ENCODE peak calls at places on chromosome 16, in ten cellular contexts. I, P, X, N, J, K, U, W, Y and B are unnamed samples.

GRCh38 chr16:1221628-1222552 is 3.2 kb downstream of the TPSG1 start:
- DNase-seq in W (no peak), P (no peak), N (no peak), X (no peak), J (no peak), I (no peak), Y (no peak), K (no peak), U (no peak), B (no peak)

GRCh38 chr16:69057400-69058378 is 47.8 kb upstream of the HAS3 start:
- DNase-seq in Y (peak), X (no peak), J (no peak), N (peak), U (peak), I (peak), P (peak), K (no peak), W (no peak), B (peak)

GRCh38 chr16:72355561-72355960 is 183.6 kb upstream of the PMFBP1 start:
- DNase-seq in I (no peak), U (no peak), K (no peak), W (no peak), J (no peak), X (no peak), Y (no peak), N (peak), P (no peak), B (no peak)

GRCh38 chr16:54636221-54636793 is 294.4 kb upstream of the IRX5 start:
- DNase-seq in X (no peak), W (no peak), N (no peak), U (no peak), K (no peak), J (no peak), P (no peak), Y (no peak), I (no peak), B (no peak)

GRCh38 chr16:49622421-49623402 is 233.2 kb downstream of the ZNF423 start:
- DNase-seq in J (no peak), K (no peak), W (peak), I (no peak), Y (no peak), P (no peak), N (no peak), U (no peak), X (no peak), B (no peak)

GRCh38 chr16:49369638-49370219 is 3.9 kb upstream of the C16orf78 start:
- DNase-seq in W (no peak), N (no peak), X (no peak), Y (no peak), K (no peak), J (no peak), P (no peak), I (no peak), U (no peak), B (no peak)

GRCh38 chr16:50718761-50719400 is 23.0 kb upstream of the CYLD start:
- DNase-seq in N (no peak), U (no peak), W (no peak), K (no peak), X (no peak), J (no peak), Y (no peak), P (no peak), I (no peak), B (no peak)

GRCh38 chr16:49811630-49812334 is 44.1 kb downstream of the ZNF423 start:
- DNase-seq in J (no peak), X (no peak), K (no peak), U (no peak), I (no peak), N (no peak), P (no peak), W (no peak), Y (no peak), B (no peak)

GRCh38 chr16:88387941-88388627 is 5.3 kb downstream of the ZNF469 start:
- DNase-seq in J (no peak), X (no peak), P (no peak), U (no peak), I (no peak), W (no peak), K (no peak), N (peak), Y (no peak), B (no peak)

GRCh38 chr16:50861926-50862325 is 120.0 kb downstream of the CYLD start:
- DNase-seq in I (no peak), Y (no peak), X (no peak), J (no peak), W (no peak), N (peak), P (no peak), U (peak), K (no peak), B (peak)

GRCh38 chr16:69724981-69725479 is 1.3 kb downstream of the NQO1 start:
- DNase-seq in W (no peak), Y (peak), N (no peak), K (no peak), I (no peak), P (no peak), X (no peak), J (no peak), U (no peak), B (no peak)

GRCh38 chr16:49940464-49941224 is 84.4 kb upstream of the CNEP1R1 start:
- DNase-seq in I (no peak), U (no peak), N (no peak), K (no peak), P (no peak), X (no peak), Y (no peak), J (no peak), W (no peak), B (no peak)

GRCh38 chr16:1938910-1939309 is 4.1 kb downstream of the MSRB1 start:
- DNase-seq in U (no peak), I (no peak), W (no peak), K (no peak), P (no peak), Y (no peak), X (no peak), N (no peak), J (no peak), B (no peak)

GRCh38 chr16:80347002-80347401 is 193.8 kb upstream of the DYNLRB2 start:
- DNase-seq in I (no peak), N (no peak), U (no peak), J (no peak), W (no peak), P (no peak), Y (no peak), X (no peak), K (no peak), B (no peak)

GRCh38 chr16:79662122-79662521 is 61.6 kb upstream of the MAF start:
- DNase-seq in U (no peak), W (no peak), P (no peak), J (no peak), Y (no peak), X (no peak), N (no peak), I (no peak), K (no peak), B (no peak)

GRCh38 chr16:13866073-13866472 is 53.9 kb upstream of the ERCC4 start:
- DNase-seq in I (peak), J (peak), K (peak), Y (peak), W (peak), N (peak), X (peak), P (peak), U (peak), B (peak)

GRCh38 chr16:48008011-48008410 is 147.8 kb downstream of the ABCC12 start:
- DNase-seq in N (no peak), X (no peak), K (no peak), P (no peak), Y (no peak), U (no peak), I (no peak), J (no peak), W (no peak), B (no peak)

GRCh38 chr16:2477327-2477726 is 2.4 kb downstream of the TBC1D24 start:
- DNase-seq in K (no peak), Y (no peak), P (no peak), N (no peak), W (no peak), U (no peak), I (no peak), X (no peak), J (no peak), B (no peak)

GRCh38 chr16:3119286-3119685 is 6.9 kb downstream of the ZNF205 start:
- DNase-seq in W (no peak), K (no peak), Y (no peak), U (no peak), I (no peak), X (no peak), N (no peak), J (no peak), P (no peak), B (no peak)

GRCh38 chr16:65281636-65282035 is 159.8 kb upstream of the CDH11 start:
- DNase-seq in J (no peak), I (no peak), Y (no peak), N (no peak), X (no peak), P (no peak), K (no peak), W (no peak), U (no peak), B (no peak)

GRCh38 chr16:593406-593805 is 3.5 kb downstream of the RAB40C start:
- DNase-seq in I (no peak), J (no peak), Y (no peak), K (no peak), X (no peak), U (peak), P (no peak), W (no peak), N (no peak), B (no peak)

DNA sequence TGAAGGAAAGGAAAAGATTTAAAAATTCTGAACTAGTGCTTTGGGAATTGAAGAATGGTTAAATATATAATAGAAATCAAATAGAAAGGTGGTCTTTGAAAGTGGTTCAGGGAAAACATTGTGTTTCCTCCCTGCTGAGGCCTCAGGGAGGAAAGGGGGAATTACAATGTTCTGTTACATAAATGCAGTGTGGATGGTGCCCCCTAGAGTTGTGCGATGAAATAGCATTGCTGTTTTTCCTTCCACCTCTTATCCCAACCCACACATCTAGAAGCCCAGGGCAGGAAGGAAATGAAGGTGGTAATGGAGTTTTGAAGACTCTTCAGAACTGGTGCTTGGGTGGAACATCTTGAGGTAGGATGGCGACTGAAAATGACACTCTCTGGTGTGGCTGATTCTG is 6.4 kb upstream of the TOX3 start:
- DNase-seq in Y (no peak), P (no peak), I (no peak), K (no peak), U (no peak), X (no peak), N (no peak), W (no peak), J (no peak), B (no peak)
- TF ChIP-seq CTCF in Y (no peak), P (no peak), I (no peak), K (peak), U (no peak), X (no peak), N (no peak), W (no peak), J (peak), B (peak)

GRCh38 chr16:74768239-74768638 is 6.4 kb downstream of the FA2H start:
- DNase-seq in W (no peak), J (no peak), P (no peak), Y (no peak), U (no peak), N (no peak), K (no peak), X (no peak), I (no peak), B (no peak)

GRCh38 chr16:74770826-74771526 is 3.6 kb downstream of the FA2H start:
- DNase-seq in U (no peak), I (no peak), N (no peak), P (no peak), K (no peak), W (no peak), Y (no peak), X (no peak), J (no peak), B (no peak)

GRCh38 chr16:74767749-74768148 is 6.9 kb downstream of the FA2H start:
- DNase-seq in I (no peak), W (no peak), X (no peak), P (no peak), Y (no peak), K (no peak), J (no peak), U (no peak), N (no peak), B (no peak)

GRCh38 chr16:74769791-74770190 is 4.8 kb downstream of the FA2H start:
- DNase-seq in I (no peak), U (no peak), W (no peak), N (no peak), P (no peak), Y (no peak), X (no peak), K (no peak), J (no peak), B (no peak)

GRCh38 chr16:74766729-74767128 is 7.9 kb downstream of the FA2H start:
- DNase-seq in W (no peak), P (no peak), I (no peak), Y (no peak), U (no peak), X (no peak), K (no peak), J (no peak), N (no peak), B (no peak)
- TF ChIP-seq CTCF in W (no peak), P (no peak), I (no peak), Y (no peak), U (no peak), X (no peak), K (no peak), J (no peak), N (no peak), B (peak)

GRCh38 chr16:10613771-10614485 is 33.5 kb upstream of the EMP2 start:
- DNase-seq in Y (peak), K (no peak), J (no peak), W (no peak), I (no peak), N (no peak), P (no peak), X (no peak), U (no peak), B (no peak)
- TF ChIP-seq CTCF in Y (no peak), K (no peak), J (no peak), W (no peak), I (no peak), N (no peak), P (no peak), X (no peak), U (no peak), B (no peak)

GRCh38 chr16:31459722-31460581 is 651 bp downstream of the ARMC5 start:
- DNase-seq in K (peak), N (peak), I (peak), J (peak), W (peak), X (peak), Y (peak), U (peak), P (peak), B (peak)

GRCh38 chr16:31458073-31458834 is 1.0 kb upstream of the ARMC5 start:
- DNase-seq in P (peak), J (no peak), U (peak), N (peak), K (peak), X (peak), I (peak), W (peak), Y (peak), B (peak)

GRCh38 chr16:31456988-31457360 is 2.3 kb upstream of the ARMC5 start:
- DNase-seq in J (no peak), U (no peak), N (no peak), K (no peak), P (no peak), X (peak), Y (peak), W (no peak), I (no peak), B (no peak)

GRCh38 chr16:31460582-31461002 is 1.3 kb downstream of the ARMC5 start:
- DNase-seq in N (peak), X (no peak), K (no peak), Y (peak), I (no peak), U (no peak), J (no peak), W (no peak), P (no peak), B (peak)

GRCh38 chr16:31458835-31459721 is at the start of gene ARMC5:
- DNase-seq in W (peak), J (peak), I (peak), P (peak), Y (peak), K (peak), X (peak), N (peak), U (peak), B (peak)
- TF ChIP-seq CTCF in W (peak), J (peak), I (peak), P (peak), Y (peak), K (no peak), X (peak), N (peak), U (peak), B (peak)

DNA sequence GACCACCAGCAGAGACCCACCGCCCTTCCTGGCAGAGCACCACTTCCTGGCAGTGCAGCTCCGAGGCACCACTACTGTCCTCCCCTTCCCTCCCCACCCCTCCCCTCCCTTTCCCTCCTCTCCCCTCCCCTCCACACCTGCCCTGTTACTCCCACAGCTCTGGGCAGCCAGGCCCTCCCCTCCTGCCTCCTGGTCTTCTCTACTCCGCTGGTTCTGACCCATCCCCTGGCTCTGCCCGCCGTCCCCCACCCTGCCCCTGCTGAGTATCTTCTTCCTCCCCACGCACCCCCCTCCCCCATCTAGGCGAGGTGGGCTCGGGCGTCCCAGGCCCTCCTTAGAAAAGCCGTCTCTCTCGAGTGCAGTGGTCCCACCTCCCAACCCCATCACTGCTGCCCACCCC is 77.7 kb downstream of the AMFR start:
- DNase-seq in P (no peak), K (no peak), W (peak), I (no peak), J (no peak), U (no peak), X (no peak), Y (no peak), N (no peak), B (no peak)
- TF ChIP-seq CTCF in P (no peak), K (no peak), W (no peak), I (no peak), J (no peak), U (no peak), X (no peak), Y (no peak), N (no peak), B (no peak)

DNA sequence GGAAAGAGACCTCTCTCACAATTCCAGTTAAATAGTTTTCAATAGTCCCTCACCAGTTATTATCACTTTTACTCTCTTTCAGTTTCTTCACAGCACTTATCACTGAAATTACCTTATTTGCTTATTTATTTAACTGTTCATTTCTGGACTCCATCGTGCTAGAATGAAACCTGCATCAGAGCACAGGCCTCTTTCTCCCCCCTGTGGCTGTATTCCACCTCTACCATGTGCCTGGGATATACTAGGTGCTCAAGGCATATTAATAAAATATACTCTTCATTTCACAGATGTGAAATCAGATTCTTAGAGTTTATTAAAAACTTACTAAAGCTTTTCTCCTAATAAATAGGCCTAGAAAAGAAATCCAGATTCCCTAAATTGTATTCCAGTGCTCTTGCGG is 308.9 kb upstream of the MON1B start:
- DNase-seq in Y (no peak), X (no peak), U (peak), I (no peak), P (no peak), W (no peak), J (no peak), N (no peak), K (no peak), B (no peak)
- TF ChIP-seq CTCF in Y (peak), X (no peak), U (peak), I (no peak), P (peak), W (no peak), J (no peak), N (no peak), K (no peak), B (no peak)

GRCh38 chr16:9092282-9092962 is 978 bp downstream of the HAPSTR1 start:
- DNase-seq in P (peak), I (peak), N (no peak), Y (peak), W (peak), J (peak), K (peak), X (peak), U (peak), B (no peak)
- TF ChIP-seq CTCF in P (peak), I (no peak), N (no peak), Y (peak), W (peak), J (peak), K (no peak), X (no peak), U (no peak), B (peak)